ENCODE peak calls at places on chromosomes 12 and 14, in five cellular contexts. P, G, M, X and Z are unnamed samples.

GRCh38 chr12:106585862-106586534 is 3.2 kb downstream of the RFX4 start:
- DNase-seq in P (peak), G (no peak), M (no peak), X (peak), Z (peak)

GRCh38 chr12:26239508-26240328 is 44.3 kb downstream of the SSPN start:
- DNase-seq in P (peak), G (no peak), M (peak), X (no peak), Z (peak)

GRCh38 chr14:49497725-49498348 is 88.3 kb downstream of the RPS29 start:
- DNase-seq in P (peak), G (no peak), M (no peak), X (peak), Z (peak)

GRCh38 chr12:6370994-6371754 is 4.2 kb downstream of the SCNN1A start:
- DNase-seq in P (peak), G (no peak), M (peak), X (peak), Z (peak)

GRCh38 chr14:104386281-104386841 is 193.2 kb upstream of the C14orf180 start:
- DNase-seq in P (no peak), G (no peak), M (peak), X (no peak), Z (no peak)

GRCh38 chr12:113214938-113215400 is 6.3 kb upstream of the TPCN1 start:
- DNase-seq in P (peak), G (no peak), M (peak), X (no peak), Z (peak)

GRCh38 chr12:1936406-1937320 is 18.2 kb upstream of the CACNA2D4 start:
- DNase-seq in P (peak), G (no peak), M (peak), X (peak), Z (no peak)

GRCh38 chr12:53289891-53290290 is 5.5 kb upstream of the PFDN5 start:
- DNase-seq in P (no peak), G (no peak), M (no peak), X (no peak), Z (no peak)

GRCh38 chr12:44851586-44851985 is 24.5 kb downstream of the NELL2 start:
- DNase-seq in P (no peak), G (no peak), M (no peak), X (no peak), Z (no peak)